ENCODE peak calls at places on chromosomes 13 and 19, in seven cellular contexts. One of them, this sample, is unnamed.
A peak's percentile ranks its signal among the peaks of the same experiment; 100 is the strongest.

GRCh38 chr19:5996102-5996501 is 18.2 kb upstream of the RANBP3 start:
- DNase-seq in K562: no peak
- DNase-seq in HCT116: no peak
- DNase-seq in HepG2: no peak
- DNase-seq in SK-N-SH: no peak
- DNase-seq in H1: no peak
- DNase-seq in GM12878: no peak
- DNase-seq in this sample: no peak

GRCh38 chr13:114049026-114049425 is 75.2 kb upstream of the C13orf46 start:
- DNase-seq in K562: no peak
- DNase-seq in HCT116: no peak
- DNase-seq in HepG2: no peak
- DNase-seq in SK-N-SH: no peak
- DNase-seq in H1: no peak
- DNase-seq in GM12878: no peak
- DNase-seq in this sample: no peak

GRCh38 chr13:93173656-93174055 is 53.0 kb upstream of the GPC6 start:
- DNase-seq in K562: no peak
- DNase-seq in HCT116: no peak
- DNase-seq in HepG2: no peak
- DNase-seq in SK-N-SH: no peak
- DNase-seq in H1: no peak
- DNase-seq in GM12878: no peak
- DNase-seq in this sample: no peak

GRCh38 chr19:41298327-41298964 is 11.5 kb upstream of the CCDC97 start:
- DNase-seq in K562: no peak
- DNase-seq in HCT116: no peak
- DNase-seq in HepG2: no peak
- DNase-seq in SK-N-SH: no peak
- DNase-seq in H1: no peak
- DNase-seq in GM12878: no peak
- DNase-seq in this sample: peak; percentile 33

GRCh38 chr19:8310342-8311055 is 2.3 kb upstream of the CD320 start:
- DNase-seq in K562: no peak
- DNase-seq in HCT116: no peak
- DNase-seq in HepG2: no peak
- DNase-seq in SK-N-SH: no peak
- DNase-seq in H1: peak; percentile 33
- DNase-seq in GM12878: no peak
- DNase-seq in this sample: no peak

GRCh38 chr13:43054803-43055802 is 31.7 kb downstream of the DNAJC15 start:
- DNase-seq in K562: no peak
- DNase-seq in HCT116: no peak
- DNase-seq in HepG2: peak; percentile 75
- DNase-seq in SK-N-SH: no peak
- DNase-seq in H1: no peak
- DNase-seq in GM12878: no peak
- DNase-seq in this sample: peak; percentile 71

GRCh38 chr19:1270854-1271527 is 1.9 kb downstream of the CIRBP start:
- DNase-seq in K562: no peak
- DNase-seq in HCT116: no peak
- DNase-seq in HepG2: no peak
- DNase-seq in SK-N-SH: no peak
- DNase-seq in H1: no peak
- DNase-seq in GM12878: no peak
- DNase-seq in this sample: no peak

GRCh38 chr19:658916-659839 is 3.8 kb downstream of the RNF126 start:
- DNase-seq in K562: no peak
- DNase-seq in HCT116: no peak
- DNase-seq in HepG2: no peak
- DNase-seq in SK-N-SH: no peak
- DNase-seq in H1: no peak
- DNase-seq in GM12878: no peak
- DNase-seq in this sample: no peak

GRCh38 chr19:9834726-9835506 is at the start of gene PIN1:
- DNase-seq in K562: peak; percentile 99
- DNase-seq in HCT116: peak; percentile 95
- DNase-seq in HepG2: peak; percentile 96
- DNase-seq in SK-N-SH: peak; percentile 98
- DNase-seq in H1: peak; percentile 98
- DNase-seq in GM12878: peak; percentile 91
- DNase-seq in this sample: peak; percentile 94

GRCh38 chr19:43809762-43810696 is 7.8 kb upstream of the LYPD5 start:
- DNase-seq in K562: peak; percentile 44
- DNase-seq in HCT116: peak; percentile 63
- DNase-seq in HepG2: peak; percentile 29
- DNase-seq in SK-N-SH: peak; percentile 55
- DNase-seq in H1: no peak
- DNase-seq in GM12878: peak; percentile 24
- DNase-seq in this sample: no peak

GRCh38 chr13:40230833-40231266 is 435.6 kb downstream of the FOXO1 start:
- DNase-seq in K562: no peak
- DNase-seq in HCT116: no peak
- DNase-seq in HepG2: no peak
- DNase-seq in SK-N-SH: no peak
- DNase-seq in H1: no peak
- DNase-seq in GM12878: no peak
- DNase-seq in this sample: no peak

GRCh38 chr13:103883698-103884097 is 817.5 kb upstream of the SLC10A2 start:
- DNase-seq in K562: no peak
- DNase-seq in HCT116: no peak
- DNase-seq in HepG2: no peak
- DNase-seq in SK-N-SH: no peak
- DNase-seq in H1: no peak
- DNase-seq in GM12878: no peak
- DNase-seq in this sample: no peak

GRCh38 chr19:58581227-58582141 is 8.3 kb upstream of the MZF1 start:
- DNase-seq in K562: peak; percentile 84
- DNase-seq in HCT116: peak; percentile 76
- DNase-seq in HepG2: peak; percentile 16
- DNase-seq in SK-N-SH: no peak
- DNase-seq in H1: peak; percentile 99
- DNase-seq in GM12878: no peak
- DNase-seq in this sample: peak; percentile 59

GRCh38 chr13:104571161-104571889 is 1505.1 kb upstream of the SLC10A2 start:
- DNase-seq in K562: no peak
- DNase-seq in HCT116: peak; percentile 79
- DNase-seq in HepG2: peak; percentile 16
- DNase-seq in SK-N-SH: peak; percentile 48
- DNase-seq in H1: peak; percentile 71
- DNase-seq in GM12878: no peak
- DNase-seq in this sample: peak; percentile 58

GRCh38 chr19:19040417-19040816 is 7.0 kb downstream of the ARMC6 start:
- DNase-seq in K562: no peak
- DNase-seq in HCT116: no peak
- DNase-seq in HepG2: peak; percentile 76
- DNase-seq in SK-N-SH: no peak
- DNase-seq in H1: no peak
- DNase-seq in GM12878: no peak
- DNase-seq in this sample: no peak

GRCh38 chr19:35266904-35267817 is 1.6 kb upstream of the USF2 start:
- DNase-seq in K562: peak; percentile 44
- DNase-seq in HCT116: no peak
- DNase-seq in HepG2: no peak
- DNase-seq in SK-N-SH: peak; percentile 68
- DNase-seq in H1: peak; percentile 70
- DNase-seq in GM12878: no peak
- DNase-seq in this sample: no peak

GRCh38 chr13:40206241-40207109 is 460.0 kb downstream of the FOXO1 start:
- DNase-seq in K562: no peak
- DNase-seq in HCT116: no peak
- DNase-seq in HepG2: no peak
- DNase-seq in SK-N-SH: no peak
- DNase-seq in H1: no peak
- DNase-seq in GM12878: peak; percentile 53
- DNase-seq in this sample: no peak

GRCh38 chr19:55116232-55117062 is 990 bp downstream of the PPP1R12C start:
- DNase-seq in K562: peak; percentile 56
- DNase-seq in HCT116: no peak
- DNase-seq in HepG2: peak; percentile 9
- DNase-seq in SK-N-SH: peak; percentile 86
- DNase-seq in H1: peak; percentile 59
- DNase-seq in GM12878: no peak
- DNase-seq in this sample: no peak

GRCh38 chr13:39253774-39254173 is 215.5 kb downstream of the NHLRC3 start:
- DNase-seq in K562: no peak
- DNase-seq in HCT116: no peak
- DNase-seq in HepG2: no peak
- DNase-seq in SK-N-SH: no peak
- DNase-seq in H1: no peak
- DNase-seq in GM12878: no peak
- DNase-seq in this sample: no peak

GRCh38 chr19:56538254-56538760 is 441 bp upstream of the ZFP28 start:
- DNase-seq in K562: no peak
- DNase-seq in HCT116: no peak
- DNase-seq in HepG2: no peak
- DNase-seq in SK-N-SH: peak; percentile 95
- DNase-seq in H1: peak; percentile 95
- DNase-seq in GM12878: peak; percentile 3
- DNase-seq in this sample: peak; percentile 68

GRCh38 chr19:871446-872265 is 12.2 kb downstream of the CFD start:
- DNase-seq in K562: peak; percentile 64
- DNase-seq in HCT116: no peak
- DNase-seq in HepG2: peak; percentile 44
- DNase-seq in SK-N-SH: peak; percentile 75
- DNase-seq in H1: peak; percentile 82
- DNase-seq in GM12878: no peak
- DNase-seq in this sample: no peak

GRCh38 chr13:34458756-34459462 is 483.2 kb upstream of the NBEA start:
- DNase-seq in K562: no peak
- DNase-seq in HCT116: no peak
- DNase-seq in HepG2: no peak
- DNase-seq in SK-N-SH: no peak
- DNase-seq in H1: no peak
- DNase-seq in GM12878: no peak
- DNase-seq in this sample: no peak

GRCh38 chr13:42812311-42812710 is 30.9 kb downstream of the FAM216B start:
- DNase-seq in K562: no peak
- DNase-seq in HCT116: no peak
- DNase-seq in HepG2: no peak
- DNase-seq in SK-N-SH: no peak
- DNase-seq in H1: no peak
- DNase-seq in GM12878: no peak
- DNase-seq in this sample: no peak

GRCh38 chr13:101140936-101141335 is 275.4 kb downstream of the NALCN start:
- DNase-seq in K562: no peak
- DNase-seq in HCT116: no peak
- DNase-seq in HepG2: no peak
- DNase-seq in SK-N-SH: no peak
- DNase-seq in H1: no peak
- DNase-seq in GM12878: no peak
- DNase-seq in this sample: no peak
- TF ChIP-seq YY1 in K562: no peak
- TF ChIP-seq YY1 in HCT116: no peak
- TF ChIP-seq YY1 in HepG2: no peak
- TF ChIP-seq YY1 in SK-N-SH: no peak
- TF ChIP-seq YY1 in H1: no peak
- TF ChIP-seq YY1 in GM12878: no peak
- TF ChIP-seq YY1 in this sample: no peak

GRCh38 chr13:23778007-23778687 is 111.1 kb downstream of the MIPEP start:
- DNase-seq in K562: no peak
- DNase-seq in HCT116: no peak
- DNase-seq in HepG2: no peak
- DNase-seq in SK-N-SH: no peak
- DNase-seq in H1: no peak
- DNase-seq in GM12878: no peak
- DNase-seq in this sample: no peak

GRCh38 chr13:23777571-23777870 is 111.7 kb downstream of the MIPEP start:
- DNase-seq in K562: no peak
- DNase-seq in HCT116: no peak
- DNase-seq in HepG2: no peak
- DNase-seq in SK-N-SH: no peak
- DNase-seq in H1: no peak
- DNase-seq in GM12878: no peak
- DNase-seq in this sample: no peak

GRCh38 chr13:23776698-23777570 is 112.3 kb downstream of the MIPEP start:
- DNase-seq in K562: no peak
- DNase-seq in HCT116: no peak
- DNase-seq in HepG2: no peak
- DNase-seq in SK-N-SH: no peak
- DNase-seq in H1: no peak
- DNase-seq in GM12878: peak; percentile 56
- DNase-seq in this sample: no peak

DNA sequence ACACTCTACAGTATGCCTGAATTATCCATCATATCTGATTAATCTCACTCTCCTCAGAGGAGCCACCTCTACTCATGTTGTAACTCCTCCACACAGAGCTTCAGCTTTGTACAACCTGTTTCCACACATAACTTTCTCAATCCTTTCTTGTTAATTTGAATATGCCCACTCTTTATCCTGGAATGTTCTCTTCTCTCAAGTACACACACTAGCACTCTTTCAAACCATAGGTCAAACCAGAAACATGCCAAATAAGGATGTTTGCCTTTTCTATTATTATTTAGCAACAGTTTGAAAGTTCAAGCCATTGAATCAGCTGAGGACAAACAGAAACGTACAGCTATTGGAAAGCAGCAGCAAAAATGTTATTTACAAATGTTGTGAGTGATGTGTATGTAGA is 110.3 kb downstream of the MIPEP start:
- DNase-seq in K562: no peak
- DNase-seq in HCT116: no peak
- DNase-seq in HepG2: peak; percentile 87
- DNase-seq in SK-N-SH: no peak
- DNase-seq in H1: no peak
- DNase-seq in GM12878: no peak
- DNase-seq in this sample: no peak
- TF ChIP-seq YY1 in K562: no peak
- TF ChIP-seq YY1 in HCT116: no peak
- TF ChIP-seq YY1 in HepG2: no peak
- TF ChIP-seq YY1 in SK-N-SH: no peak
- TF ChIP-seq YY1 in H1: no peak
- TF ChIP-seq YY1 in GM12878: no peak
- TF ChIP-seq YY1 in this sample: no peak

DNA sequence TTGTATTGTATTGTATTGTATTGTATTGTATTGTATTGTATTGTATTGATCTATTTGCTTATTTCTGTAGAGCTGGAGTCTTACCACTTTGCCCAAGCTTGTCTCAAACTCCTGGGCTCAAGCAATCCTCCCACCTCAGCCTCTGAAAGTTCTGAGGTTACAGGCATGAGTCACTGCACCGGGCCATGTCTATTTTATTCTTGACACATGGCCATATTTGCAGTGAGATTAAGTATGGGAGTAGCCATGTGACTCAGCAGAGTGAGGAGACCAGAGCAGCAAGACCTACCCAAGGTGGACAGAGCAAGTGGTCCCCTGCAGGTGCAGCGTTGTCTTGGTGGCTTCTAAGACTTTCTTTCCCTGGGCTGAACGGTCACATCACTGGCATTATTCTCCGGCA is 49.1 kb upstream of the UBAC2 start:
- DNase-seq in K562: peak; percentile 71
- DNase-seq in HCT116: peak; percentile 23
- DNase-seq in HepG2: no peak
- DNase-seq in SK-N-SH: no peak
- DNase-seq in H1: no peak
- DNase-seq in GM12878: no peak
- DNase-seq in this sample: no peak
- TF ChIP-seq YY1 in K562: no peak
- TF ChIP-seq YY1 in HCT116: no peak
- TF ChIP-seq YY1 in HepG2: no peak
- TF ChIP-seq YY1 in SK-N-SH: no peak
- TF ChIP-seq YY1 in H1: no peak
- TF ChIP-seq YY1 in GM12878: peak; percentile 23
- TF ChIP-seq YY1 in this sample: no peak

GRCh38 chr19:50779504-50780457 is 9.5 kb downstream of the GPR32 start:
- DNase-seq in K562: no peak
- DNase-seq in HCT116: no peak
- DNase-seq in HepG2: no peak
- DNase-seq in SK-N-SH: no peak
- DNase-seq in H1: no peak
- DNase-seq in GM12878: no peak
- DNase-seq in this sample: no peak
- TF ChIP-seq YY1 in K562: no peak
- TF ChIP-seq YY1 in HCT116: no peak
- TF ChIP-seq YY1 in HepG2: no peak
- TF ChIP-seq YY1 in SK-N-SH: no peak
- TF ChIP-seq YY1 in H1: no peak
- TF ChIP-seq YY1 in GM12878: no peak
- TF ChIP-seq YY1 in this sample: no peak